ENCODE peak calls at places on chromosomes 11 and 22, in five cellular contexts. S is left cardiac atrium, T is Peyer's patch, N is HT1080, O is pancreas. Q is an unnamed sample.

GRCh38 chr11:122032317-122032716 is 83.7 kb downstream of the BLID start:
- DNase-seq in S (peak), T (no peak), N (no peak), O (no peak), Q (no peak)

GRCh38 chr22:25892678-25893077 is 150.7 kb downstream of the MYO18B start:
- DNase-seq in S (no peak), T (no peak), N (no peak), O (no peak), Q (no peak)

GRCh38 chr11:35540526-35540925 is 15.1 kb upstream of the PAMR1 start:
- DNase-seq in S (no peak), T (no peak), N (no peak), O (no peak), Q (no peak)

GRCh38 chr22:39839917-39840510 is 53.5 kb downstream of the ENTHD1 start:
- DNase-seq in S (no peak), T (no peak), N (peak), O (no peak), Q (no peak)

GRCh38 chr22:42461511-42461910 is 29.3 kb upstream of the NFAM1 start:
- DNase-seq in S (no peak), T (no peak), N (no peak), O (no peak), Q (no peak)

GRCh38 chr22:19289475-19290161 is 1.9 kb downstream of the CLTCL1 start:
- DNase-seq in S (no peak), T (no peak), N (peak), O (no peak), Q (peak)

GRCh38 chr11:17634776-17635550 is 84.4 kb upstream of the MYOD1 start:
- DNase-seq in S (no peak), T (no peak), N (no peak), O (no peak), Q (no peak)

GRCh38 chr11:85407648-85408047 is 219.5 kb downstream of the DLG2 start:
- DNase-seq in S (no peak), T (no peak), N (no peak), O (no peak), Q (no peak)

GRCh38 chr11:86931965-86932332 is 23.2 kb downstream of the FZD4 start:
- DNase-seq in S (no peak), T (no peak), N (peak), O (no peak), Q (peak)

GRCh38 chr11:134958870-134959269 is 546.8 kb upstream of the B3GAT1 start:
- DNase-seq in S (no peak), T (no peak), N (no peak), O (no peak), Q (no peak)

GRCh38 chr22:24247564-24248344 is 2.9 kb upstream of the GGT5 start:
- DNase-seq in S (peak), T (peak), N (peak), O (peak), Q (peak)

GRCh38 chr22:42299586-42300285 is 29.3 kb upstream of the TCF20 start:
- DNase-seq in S (no peak), T (no peak), N (no peak), O (no peak), Q (no peak)

GRCh38 chr11:134656861-134657540 is 245.0 kb upstream of the B3GAT1 start:
- DNase-seq in S (no peak), T (no peak), N (no peak), O (no peak), Q (no peak)

GRCh38 chr11:95308512-95309035 is 77.6 kb upstream of the SESN3 start:
- DNase-seq in S (no peak), T (no peak), N (peak), O (no peak), Q (no peak)

GRCh38 chr11:105799728-105800462 is 190.0 kb downstream of the GRIA4 start:
- DNase-seq in S (no peak), T (no peak), N (peak), O (no peak), Q (no peak)

GRCh38 chr11:1480191-1480554 is 6.4 kb downstream of the MOB2 start:
- DNase-seq in S (no peak), T (no peak), N (no peak), O (no peak), Q (no peak)

GRCh38 chr11:2515401-2516275 is 70.8 kb downstream of the KCNQ1 start:
- DNase-seq in S (peak), T (peak), N (no peak), O (peak), Q (no peak)

GRCh38 chr22:45424241-45424731 is 10.8 kb downstream of the RIBC2 start:
- DNase-seq in S (no peak), T (no peak), N (no peak), O (no peak), Q (no peak)

GRCh38 chr11:8221025-8221723 is 42.5 kb downstream of the LMO1 start:
- DNase-seq in S (no peak), T (no peak), N (no peak), O (no peak), Q (no peak)

GRCh38 chr11:70614034-70614681 is 215.8 kb downstream of the CTTN start:
- DNase-seq in S (no peak), T (no peak), N (no peak), O (no peak), Q (no peak)

GRCh38 chr22:18999416-18999815 is 63.3 kb upstream of the PRODH start:
- DNase-seq in S (no peak), T (no peak), N (no peak), O (no peak), Q (no peak)

GRCh38 chr11:2209370-2209801 is 37.8 kb upstream of the TH start:
- DNase-seq in S (peak), T (peak), N (no peak), O (peak), Q (no peak)

GRCh38 chr11:35393093-35393492 is 26.3 kb downstream of the SLC1A2 start:
- DNase-seq in S (no peak), T (no peak), N (no peak), O (no peak), Q (no peak)

GRCh38 chr11:122367809-122368231 is 251.8 kb upstream of the BLID start:
- DNase-seq in S (peak), T (no peak), N (peak), O (peak), Q (no peak)

GRCh38 chr11:8988329-8989234 is 15.2 kb downstream of the NRIP3 start:
- DNase-seq in S (no peak), T (no peak), N (peak), O (no peak), Q (peak)

GRCh38 chr11:47881145-47881544 is 33.0 kb upstream of the NUP160 start:
- DNase-seq in S (peak), T (no peak), N (no peak), O (no peak), Q (no peak)

GRCh38 chr11:120254788-120255518 is 15.0 kb downstream of the POU2F3 start:
- DNase-seq in S (no peak), T (no peak), N (no peak), O (no peak), Q (no peak)